ENCODE peak calls at places on chromosome 18, in eight cellular contexts. R, U, E, H, I, M, F and G are unnamed samples.
A peak's percentile ranks its signal among the peaks of the same experiment; 100 is the strongest.

GRCh38 chr18:57983472-57983871 is 60.6 kb upstream of the NEDD4L start:
- DNase-seq in F (no peak), I (no peak), H (no peak), U (no peak), R (no peak), E (no peak), M (no peak), G (no peak)

GRCh38 chr18:11419336-11419735 is 190.1 kb upstream of the SLC35G4 start:
- DNase-seq in I (no peak), M (no peak), E (peak; percentile 19), F (no peak), R (no peak), H (no peak), U (no peak), G (no peak)

GRCh38 chr18:57428221-57429150 is 6.7 kb upstream of the ONECUT2 start:
- DNase-seq in U (no peak), I (no peak), E (no peak), F (no peak), H (no peak), M (peak; percentile 53), R (no peak), G (no peak)

GRCh38 chr18:13308369-13308768 is 89.8 kb downstream of the LDLRAD4 start:
- DNase-seq in M (no peak), I (no peak), F (no peak), R (no peak), U (peak; percentile 59), H (no peak), E (no peak), G (no peak)

GRCh38 chr18:75864816-75865215 is 437.3 kb upstream of the SMIM21 start:
- DNase-seq in I (no peak), U (no peak), R (no peak), H (no peak), M (no peak), F (no peak), E (no peak), G (no peak)

GRCh38 chr18:23994361-23994902 is 20.1 kb upstream of the TTC39C start:
- DNase-seq in E (no peak), F (no peak), R (peak; percentile 96), U (no peak), I (peak; percentile 38), M (no peak), H (no peak), G (peak; percentile 14)

GRCh38 chr18:30328839-30329238 is 713.7 kb downstream of the DSC3 start:
- DNase-seq in U (no peak), H (no peak), F (no peak), I (no peak), R (peak; percentile 65), M (no peak), E (no peak), G (no peak)

GRCh38 chr18:51563401-51563800 is 365.9 kb upstream of the MEX3C start:
- DNase-seq in E (no peak), I (no peak), U (no peak), H (no peak), M (no peak), F (no peak), R (no peak), G (no peak)

GRCh38 chr18:6859676-6860422 is 130.3 kb downstream of the ARHGAP28 start:
- DNase-seq in R (no peak), E (no peak), I (no peak), H (no peak), F (no peak), U (no peak), M (no peak), G (no peak)

GRCh38 chr18:30280861-30281470 is 761.6 kb downstream of the DSC3 start:
- DNase-seq in E (no peak), H (peak; percentile 25), R (peak; percentile 53), U (no peak), F (no peak), I (peak; percentile 23), M (peak; percentile 21), G (peak; percentile 77)

GRCh38 chr18:69401475-69402218 is 959 bp downstream of the DOK6 start:
- DNase-seq in U (peak; percentile 1), F (no peak), R (no peak), M (peak; percentile 34), E (no peak), I (no peak), H (no peak), G (no peak)

GRCh38 chr18:8705941-8706544 is 687 bp downstream of the MTCL1 start:
- DNase-seq in R (peak; percentile 14), I (no peak), M (no peak), F (no peak), H (no peak), U (peak; percentile 21), E (no peak), G (peak; percentile 19)

GRCh38 chr18:64474751-64475150 is 325.9 kb upstream of the LINC00305 start:
- DNase-seq in H (no peak), M (no peak), F (no peak), U (no peak), E (no peak), R (no peak), I (no peak), G (no peak)

GRCh38 chr18:37764526-37764925 is 198.9 kb upstream of the CELF4 start:
- DNase-seq in F (no peak), H (no peak), R (no peak), U (no peak), I (no peak), M (no peak), E (no peak), G (no peak)

GRCh38 chr18:40867452-40867851 is 1087.6 kb upstream of the PIK3C3 start:
- DNase-seq in U (no peak), R (peak; percentile 93), E (no peak), I (peak; percentile 77), H (no peak), M (no peak), F (no peak), G (no peak)

GRCh38 chr18:28905509-28905908 is 728.6 kb upstream of the CDH2 start:
- DNase-seq in E (peak; percentile 22), M (no peak), H (no peak), I (peak; percentile 47), F (no peak), U (no peak), R (peak; percentile 58), G (no peak)

GRCh38 chr18:519019-519879 is 18.7 kb upstream of the COLEC12 start:
- DNase-seq in E (peak; percentile 54), F (no peak), R (no peak), H (no peak), I (no peak), M (no peak), U (no peak), G (peak; percentile 48)

GRCh38 chr18:35732652-35733051 is 151.1 kb downstream of the GALNT1 start:
- DNase-seq in R (no peak), F (no peak), H (no peak), M (no peak), I (no peak), U (no peak), E (no peak), G (no peak)

GRCh38 chr18:74446631-74447403 is 10.3 kb downstream of the DIPK1C start:
- DNase-seq in I (no peak), E (no peak), H (no peak), U (no peak), M (no peak), F (no peak), R (no peak), G (no peak)

GRCh38 chr18:27605107-27605834 is 420.2 kb upstream of the CHST9 start:
- DNase-seq in I (peak; percentile 43), R (peak; percentile 54), H (peak; percentile 30), U (no peak), M (peak; percentile 68), E (peak; percentile 27), F (no peak), G (peak; percentile 78)

GRCh38 chr18:36372902-36373301 is 75.4 kb downstream of the FHOD3 start:
- DNase-seq in F (no peak), R (peak; percentile 85), M (no peak), U (no peak), I (peak; percentile 92), H (no peak), E (no peak), G (no peak)

GRCh38 chr18:59155140-59155539 is 15.5 kb downstream of the SEC11C start:
- DNase-seq in I (peak; percentile 60), H (no peak), U (no peak), M (no peak), F (no peak), R (peak; percentile 38), E (no peak), G (no peak)